ENCODE peak calls at places on chromosomes 4 and X, in nine cellular contexts. A, E, X, L, W, O, R, B and H are unnamed samples.

GRCh38 chr4:53885668-53886067 is 178.7 kb downstream of the CHIC2 start:
- DNase-seq in W (no peak), O (no peak), A (no peak), L (no peak), B (no peak), X (no peak), R (no peak), E (no peak), H (no peak)

GRCh38 chr4:39932776-39933402 is 44.8 kb downstream of the PDS5A start:
- DNase-seq in E (no peak), R (no peak), A (no peak), B (peak), W (peak), X (no peak), L (no peak), O (no peak), H (no peak)

GRCh38 chr4:25098964-25099843 is 61.0 kb downstream of the SEPSECS start:
- DNase-seq in O (no peak), A (peak), L (no peak), X (no peak), E (peak), B (no peak), W (peak), R (no peak), H (no peak)

GRCh38 chr4:6549890-6550620 is 24.9 kb upstream of the MAN2B2 start:
- DNase-seq in E (no peak), W (no peak), X (no peak), O (no peak), L (no peak), R (no peak), B (no peak), A (no peak), H (no peak)

GRCh38 chr4:49036528-49036927 is 50.5 kb downstream of the CWH43 start:
- DNase-seq in A (no peak), B (no peak), E (no peak), R (no peak), W (no peak), X (no peak), L (no peak), O (no peak), H (no peak)

GRCh38 chr4:25235401-25235800 is 1.6 kb downstream of the PI4K2B start:
- DNase-seq in X (no peak), R (no peak), L (no peak), E (no peak), O (no peak), B (no peak), A (no peak), W (no peak), H (no peak)

GRCh38 chr4:107261241-107261874 is 225.2 kb upstream of the DKK2 start:
- DNase-seq in X (no peak), A (no peak), O (no peak), E (no peak), W (peak), L (no peak), B (no peak), R (no peak), H (no peak)

GRCh38 chr4:8362483-8362882 is 78.0 kb downstream of the ACOX3 start:
- DNase-seq in B (no peak), X (no peak), O (no peak), E (no peak), R (no peak), L (no peak), W (peak), A (no peak), H (no peak)

GRCh38 chr4:8410641-8411271 is 29.8 kb downstream of the ACOX3 start:
- DNase-seq in X (peak), A (no peak), W (peak), E (peak), R (no peak), B (no peak), L (peak), O (peak), H (no peak)

GRCh38 chrX:41589634-41590270 is 99.0 kb upstream of the GPR34 start:
- DNase-seq in W (peak), O (no peak), B (no peak), L (no peak), X (no peak), R (no peak), E (no peak), A (no peak), H (no peak)

GRCh38 chrX:50988649-50989048 is 78.1 kb downstream of the BMP15 start:
- DNase-seq in L (peak), X (peak), R (no peak), B (peak), W (peak), A (no peak), O (peak), E (peak), H (no peak)

GRCh38 chr4:8769645-8770517 is 101.8 kb downstream of the HMX1 start:
- DNase-seq in B (no peak), L (no peak), R (no peak), O (no peak), X (no peak), E (no peak), W (no peak), A (no peak), H (no peak)

GRCh38 chr4:157992038-157992706 is 180.7 kb downstream of the GASK1B start:
- DNase-seq in B (peak), W (peak), R (no peak), A (no peak), X (peak), L (peak), O (peak), E (peak), H (no peak)

GRCh38 chr4:69092980-69093568 is 3.2 kb upstream of the UGT2B7 start:
- DNase-seq in W (peak), A (no peak), B (no peak), E (no peak), R (no peak), O (no peak), L (no peak), X (no peak), H (no peak)

GRCh38 chrX:139113682-139114081 is 402.2 kb upstream of the FGF13 start:
- DNase-seq in B (no peak), X (no peak), L (no peak), O (no peak), R (no peak), E (no peak), W (peak), A (no peak), H (no peak)

GRCh38 chrX:139324756-139325155 is 205.8 kb upstream of the F9 start:
- DNase-seq in E (no peak), O (no peak), B (no peak), W (no peak), A (no peak), R (no peak), X (no peak), L (no peak), H (no peak)

GRCh38 chr4:182185491-182185890 is 57.7 kb upstream of the TENM3 start:
- DNase-seq in O (no peak), E (no peak), B (no peak), X (no peak), R (no peak), L (no peak), A (no peak), W (peak), H (no peak)

GRCh38 chr4:80036949-80037348 is 36.1 kb downstream of the ANTXR2 start:
- DNase-seq in X (no peak), L (no peak), R (no peak), O (no peak), B (no peak), W (peak), A (no peak), E (no peak), H (no peak)

GRCh38 chr4:167544391-167544790 is 310.1 kb upstream of the SPOCK3 start:
- DNase-seq in R (no peak), L (no peak), W (peak), O (no peak), A (no peak), X (no peak), B (no peak), E (no peak), H (no peak)

GRCh38 chr4:137614491-137614890 is 82.2 kb upstream of the PCDH18 start:
- DNase-seq in X (no peak), A (no peak), E (no peak), B (no peak), W (no peak), L (no peak), R (no peak), O (no peak), H (no peak)

GRCh38 chrX:65601530-65602281 is 65.7 kb upstream of the MSN start:
- DNase-seq in A (no peak), W (peak), L (no peak), O (no peak), R (no peak), B (no peak), E (peak), X (no peak), H (no peak)

GRCh38 chr4:141971854-141972253 is 335.5 kb downstream of the IL15 start:
- DNase-seq in E (no peak), O (no peak), X (no peak), B (no peak), R (no peak), A (no peak), W (no peak), L (no peak), H (no peak)

GRCh38 chr4:114997596-114997995 is 115.8 kb downstream of the NDST4 start:
- DNase-seq in L (no peak), X (no peak), O (no peak), A (no peak), E (no peak), W (peak), B (no peak), R (no peak), H (no peak)

GRCh38 chr4:22348410-22348809 is 167.5 kb downstream of the ADGRA3 start:
- DNase-seq in R (no peak), A (no peak), L (no peak), X (no peak), B (no peak), O (no peak), W (peak), E (no peak), H (no peak)

GRCh38 chr4:73653695-73654106 is 33.5 kb upstream of the RASSF6 start:
- DNase-seq in R (no peak), L (peak), X (no peak), E (peak), A (no peak), B (peak), W (peak), O (peak), H (no peak)

GRCh38 chr4:67765401-67765800 is 11.2 kb upstream of the GNRHR start:
- DNase-seq in X (no peak), B (no peak), L (no peak), A (no peak), W (peak), O (no peak), R (no peak), E (no peak), H (no peak)

GRCh38 chrX:11970935-11971334 is 167.3 kb upstream of the FRMPD4 start:
- DNase-seq in O (no peak), A (no peak), X (no peak), B (no peak), R (no peak), L (no peak), E (no peak), W (peak), H (no peak)

GRCh38 chr4:2066571-2067445 is 7.7 kb downstream of the NAT8L start:
- DNase-seq in A (peak), O (no peak), B (no peak), W (no peak), L (no peak), E (no peak), X (no peak), R (no peak), H (no peak)

GRCh38 chr4:118346495-118346894 is 6.3 kb downstream of the PRSS12 start:
- DNase-seq in B (no peak), E (no peak), W (no peak), X (no peak), R (no peak), O (no peak), L (no peak), A (no peak), H (no peak)

GRCh38 chrX:72123471-72124185 is 8.1 kb downstream of the RTL5 start:
- DNase-seq in O (peak), A (no peak), L (peak), W (peak), E (no peak), R (no peak), X (peak), B (no peak), H (no peak)

GRCh38 chr4:152352645-152353116 is 183.2 kb downstream of the FBXW7 start:
- DNase-seq in E (peak), O (peak), W (peak), B (peak), A (no peak), X (peak), L (peak), R (no peak), H (no peak)

GRCh38 chr4:57719451-57719850 is 609.3 kb upstream of the IGFBP7 start:
- DNase-seq in E (no peak), A (no peak), B (no peak), W (no peak), L (no peak), O (no peak), X (no peak), R (no peak), H (no peak)

GRCh38 chrX:153635788-153636668 is 11.0 kb upstream of the DUSP9 start:
- DNase-seq in W (no peak), R (no peak), X (no peak), L (peak), A (no peak), E (no peak), B (peak), O (no peak), H (no peak)

GRCh38 chr4:142959156-142959555 is 113.1 kb upstream of the INPP4B start:
- DNase-seq in R (no peak), B (no peak), O (no peak), A (no peak), L (peak), E (no peak), W (peak), X (no peak), H (no peak)

GRCh38 chr4:4614925-4615678 is 73.3 kb upstream of the STX18 start:
- DNase-seq in R (no peak), L (no peak), B (no peak), O (no peak), W (peak), E (no peak), X (no peak), A (no peak), H (no peak)

GRCh38 chr4:47109379-47109778 is 78.0 kb downstream of the GABRB1 start:
- DNase-seq in O (no peak), W (no peak), B (no peak), L (peak), E (no peak), X (no peak), A (no peak), R (no peak), H (no peak)

GRCh38 chr4:47104986-47105385 is 73.6 kb downstream of the GABRB1 start:
- DNase-seq in R (no peak), O (no peak), W (peak), L (no peak), A (no peak), X (no peak), B (no peak), E (no peak), H (no peak)

GRCh38 chr4:47110670-47111069 is 79.3 kb downstream of the GABRB1 start:
- DNase-seq in L (no peak), R (no peak), W (no peak), A (no peak), X (no peak), E (no peak), O (no peak), B (no peak), H (no peak)

GRCh38 chr4:47101453-47101852 is 70.1 kb downstream of the GABRB1 start:
- DNase-seq in A (no peak), O (no peak), W (no peak), L (no peak), E (no peak), B (no peak), X (no peak), R (no peak), H (no peak)

GRCh38 chr4:47106561-47106960 is 75.2 kb downstream of the GABRB1 start:
- DNase-seq in A (no peak), O (no peak), W (peak), L (no peak), E (no peak), R (no peak), B (no peak), X (no peak), H (no peak)
- TF ChIP-seq CTCF in A (no peak), O (no peak), W (no peak), L (no peak), E (no peak), R (no peak), B (no peak), X (no peak), H (no peak)

DNA sequence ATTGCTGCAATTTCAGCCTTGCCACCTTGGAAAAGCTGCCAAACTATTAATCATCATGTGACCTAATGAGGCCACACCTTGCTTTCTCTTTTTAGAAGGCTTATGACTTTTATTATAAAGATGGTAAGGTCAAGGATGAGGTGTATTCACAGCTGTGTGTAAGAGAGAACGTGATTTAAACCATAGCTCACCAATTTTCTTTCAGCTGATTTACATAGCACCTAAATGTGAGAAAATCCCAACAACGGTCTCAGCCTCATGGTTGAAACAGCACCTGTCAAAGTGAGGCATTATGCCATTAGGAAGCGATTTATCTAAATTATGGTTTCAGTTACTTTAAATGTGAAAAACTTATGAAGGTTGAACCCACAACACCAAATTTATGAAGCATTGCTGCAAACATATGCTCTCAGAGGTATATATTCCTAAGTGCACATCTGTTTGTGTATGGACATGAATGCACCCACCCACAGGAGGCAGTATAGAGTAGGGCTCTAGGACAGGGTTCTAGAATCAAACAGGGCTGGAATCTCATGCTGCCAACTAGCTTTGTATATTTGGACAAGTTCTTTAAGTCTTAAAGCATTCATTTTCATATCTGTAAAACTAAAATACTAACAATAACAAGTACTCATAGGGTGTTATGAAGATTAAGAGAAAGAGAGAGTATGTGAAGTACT is 40.7 kb downstream of the ANXA3 start:
- DNase-seq in A (no peak), O (no peak), W (no peak), L (peak), R (no peak), X (no peak), B (peak), E (peak), H (no peak)
- TF ChIP-seq CTCF in A (no peak), O (peak), W (peak), L (peak), R (no peak), X (peak), B (peak), E (peak), H (no peak)

DNA sequence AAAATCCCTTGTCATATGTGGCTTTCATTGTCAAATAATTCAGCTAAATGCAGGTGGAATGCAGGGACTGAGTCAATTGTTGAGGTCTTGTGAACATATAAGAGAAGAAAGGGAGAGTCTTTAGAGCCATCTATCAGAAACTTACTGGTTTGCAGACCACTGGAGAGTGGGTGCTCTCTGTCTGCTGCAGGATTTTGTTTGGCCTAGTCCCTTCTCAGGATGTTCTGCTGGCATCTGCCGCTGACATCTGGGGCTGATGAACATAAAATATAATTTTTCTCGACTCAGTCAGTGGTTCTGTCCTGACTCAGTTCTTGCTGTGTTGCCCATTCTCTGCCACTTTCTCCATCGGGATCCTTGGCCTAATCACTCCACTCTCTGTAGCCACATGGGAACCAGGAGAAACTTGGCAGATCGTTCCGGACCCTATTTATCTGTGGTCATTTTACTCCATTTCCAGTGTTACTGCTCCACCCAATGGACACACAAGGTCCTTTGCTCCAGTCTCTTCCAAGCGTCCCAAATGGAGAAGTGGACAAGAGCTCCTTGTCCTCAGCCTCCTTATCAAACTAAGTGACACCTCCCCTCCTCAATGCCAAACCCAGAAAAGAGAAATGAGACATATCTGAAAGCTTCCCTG is 436.2 kb downstream of the FAT4 start:
- DNase-seq in B (no peak), O (no peak), R (no peak), X (no peak), W (peak), L (peak), A (no peak), E (no peak), H (no peak)
- TF ChIP-seq CTCF in B (no peak), O (peak), R (no peak), X (no peak), W (peak), L (peak), A (no peak), E (no peak), H (no peak)

DNA sequence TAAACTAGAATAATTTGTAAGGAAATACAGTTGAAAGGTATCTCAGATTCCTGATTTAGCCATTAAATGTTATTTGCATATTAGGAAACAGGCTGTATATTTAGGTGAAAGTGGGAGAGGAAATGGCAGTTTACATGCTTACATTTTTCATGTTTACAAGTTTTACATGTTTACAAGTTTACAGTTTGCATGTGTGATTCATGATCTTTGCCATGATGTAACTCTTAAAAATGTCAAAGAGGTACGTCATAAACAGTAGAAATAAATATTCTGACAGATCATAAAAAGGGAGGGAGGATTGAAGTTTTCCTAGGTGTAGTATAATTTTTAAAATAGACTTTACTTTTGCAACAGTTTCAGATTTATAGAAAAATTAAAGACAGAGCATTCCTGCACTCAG is 45.7 kb downstream of the KDM6A start:
- DNase-seq in E (no peak), X (no peak), W (no peak), L (no peak), O (no peak), R (no peak), A (no peak), B (no peak), H (no peak)
- TF ChIP-seq CTCF in E (no peak), X (no peak), W (no peak), L (no peak), O (no peak), R (no peak), A (no peak), B (no peak), H (no peak)

DNA sequence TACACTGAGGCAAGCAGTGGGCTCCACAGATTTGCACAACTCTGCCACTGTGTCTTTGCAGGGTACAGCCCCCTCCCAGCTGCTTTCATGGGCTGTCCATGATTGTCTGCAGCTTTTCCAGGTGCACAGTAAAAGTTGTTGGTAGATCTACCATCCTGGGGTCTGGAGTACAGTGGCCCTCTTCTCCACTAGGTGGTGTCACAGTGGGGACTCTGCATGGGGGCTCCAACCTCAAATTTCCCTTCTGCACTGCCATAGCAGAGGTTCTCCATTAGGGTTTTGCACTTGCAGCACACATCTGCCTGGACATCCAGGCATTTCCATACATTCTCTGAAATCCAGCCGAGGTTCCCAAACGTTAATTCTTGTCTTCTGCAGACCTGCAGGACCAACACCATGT is 1002.3 kb downstream of the FAM133A start:
- DNase-seq in E (no peak), B (no peak), A (no peak), L (peak), X (no peak), W (no peak), R (no peak), O (no peak), H (no peak)
- TF ChIP-seq CTCF in E (no peak), B (no peak), A (no peak), L (peak), X (peak), W (no peak), R (no peak), O (peak), H (no peak)